ENCODE peak calls at places on chromosomes 5 and 9, in nine cellular contexts. K is substantia nigra; B is fibroblast of lung; Z is CD4-positive, CD25-positive, alpha-beta regulatory T cell; P is hepatocyte; X is H9; F is ascending aorta; W is A549; O is IMR-90. Q is an unnamed sample.

GRCh38 chr9:127458921-127459320 is 7.6 kb downstream of the LRSAM1 start:
- DNase-seq in X (no peak), B (no peak), Z (no peak), K (no peak), W (no peak), F (no peak), P (no peak), O (no peak), Q (no peak)

GRCh38 chr5:115586525-115587146 is 15.6 kb downstream of the TICAM2 start:
- DNase-seq in B (peak; percentile 71), Z (peak; percentile 23), W (peak; percentile 14), F (no peak), P (peak; percentile 38), X (no peak), K (no peak), O (peak; percentile 54), Q (no peak)

GRCh38 chr5:106876298-106876622 is 794.5 kb downstream of the EFNA5 start:
- DNase-seq in W (no peak), P (no peak), F (no peak), K (no peak), X (no peak), O (no peak), B (no peak), Z (no peak), Q (no peak)

GRCh38 chr5:146111409-146111808 is 6.0 kb upstream of the PLAC8L1 start:
- DNase-seq in X (no peak), P (no peak), W (no peak), Z (no peak), K (no peak), O (no peak), B (no peak), F (no peak), Q (no peak)

GRCh38 chr9:22037954-22038690 is 29.0 kb upstream of the CDKN2B start:
- DNase-seq in X (no peak), P (no peak), F (no peak), K (no peak), O (peak; percentile 47), W (no peak), B (peak; percentile 86), Z (peak; percentile 60), Q (no peak)

GRCh38 chr9:6667633-6668280 is 22.2 kb upstream of the GLDC start:
- DNase-seq in B (peak; percentile 54), K (no peak), F (no peak), X (no peak), P (peak; percentile 56), W (peak; percentile 73), O (peak; percentile 44), Z (peak; percentile 22), Q (no peak)

GRCh38 chr5:37272564-37272963 is 23.4 kb upstream of the CPLANE1 start:
- DNase-seq in X (no peak), P (peak; percentile 57), W (peak; percentile 41), Z (no peak), B (no peak), K (no peak), O (peak; percentile 2), F (no peak), Q (peak; percentile 22)

GRCh38 chr5:77322406-77322805 is 111.9 kb downstream of the PDE8B start:
- DNase-seq in P (no peak), O (no peak), F (no peak), X (peak; percentile 58), W (no peak), Z (no peak), B (no peak), K (no peak), Q (no peak)

GRCh38 chr5:141650851-141651727 is at the start of gene FCHSD1:
- DNase-seq in Z (peak; percentile 85), K (peak; percentile 82), W (peak; percentile 98), B (peak; percentile 76), F (peak; percentile 64), P (peak; percentile 93), X (peak; percentile 96), O (peak; percentile 75), Q (no peak)

GRCh38 chr9:69758001-69758730 is 1.6 kb downstream of the PTAR1 start:
- DNase-seq in W (no peak), K (no peak), O (peak; percentile 46), F (no peak), P (no peak), B (peak; percentile 51), Z (peak; percentile 31), X (no peak), Q (no peak)

GRCh38 chr5:27962201-27962600 is 923.8 kb upstream of the CDH9 start:
- DNase-seq in F (no peak), O (no peak), K (no peak), Z (no peak), P (no peak), X (no peak), W (no peak), B (no peak), Q (no peak)

GRCh38 chr9:134863306-134863902 is 17.2 kb upstream of the FCN2 start:
- DNase-seq in B (no peak), F (no peak), Z (no peak), X (peak; percentile 7), K (no peak), O (no peak), W (no peak), P (no peak), Q (no peak)

GRCh38 chr9:93329632-93330286 is 121.7 kb upstream of the FAM120A start:
- DNase-seq in O (no peak), K (no peak), X (no peak), Z (no peak), W (no peak), P (no peak), B (no peak), F (no peak), Q (no peak)

DNA sequence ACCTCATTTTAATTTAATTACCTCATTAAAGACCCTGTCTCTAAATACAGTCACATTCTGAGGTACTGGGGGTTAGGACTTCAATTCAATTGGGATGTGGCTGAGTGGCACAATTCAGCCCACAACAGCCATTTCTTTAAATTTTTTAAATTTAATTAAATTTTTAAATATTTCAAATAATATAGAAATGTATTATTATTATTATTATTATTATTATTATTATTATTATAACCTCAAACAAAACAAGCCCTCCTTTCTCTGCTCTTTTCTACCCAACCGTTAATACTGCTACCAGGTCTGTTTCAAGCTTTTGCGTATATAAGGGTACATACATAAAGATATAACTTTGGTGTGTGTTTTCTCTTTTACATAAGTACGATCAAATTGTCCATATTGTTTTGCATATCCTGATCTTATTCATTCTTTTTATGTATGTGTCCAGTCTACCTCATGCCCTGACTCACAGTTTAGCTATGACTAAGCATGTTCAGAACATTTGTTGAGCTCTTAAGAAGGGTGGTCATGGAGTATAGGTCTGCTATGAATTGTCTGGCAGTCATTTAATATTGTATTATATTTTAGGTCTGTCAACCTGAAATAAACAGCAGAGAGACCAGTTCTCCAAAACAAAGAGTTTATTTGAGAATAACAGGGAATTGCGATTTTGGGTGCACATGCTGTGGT is 16.1 kb upstream of the RAB14 start:
- DNase-seq in B (no peak), P (no peak), O (peak; percentile 83), Z (peak; percentile 42), F (no peak), X (no peak), W (no peak), K (no peak), Q (peak; percentile 50)
- H3K27ac ChIP-seq in B (no peak overlapping the region), P (no peak overlapping the region), O (no peak overlapping the region), Z (no peak overlapping the region), F (no peak overlapping the region), X (no peak overlapping the region), W (no peak overlapping the region), K (no peak overlapping the region), Q (no peak overlapping the region)

DNA sequence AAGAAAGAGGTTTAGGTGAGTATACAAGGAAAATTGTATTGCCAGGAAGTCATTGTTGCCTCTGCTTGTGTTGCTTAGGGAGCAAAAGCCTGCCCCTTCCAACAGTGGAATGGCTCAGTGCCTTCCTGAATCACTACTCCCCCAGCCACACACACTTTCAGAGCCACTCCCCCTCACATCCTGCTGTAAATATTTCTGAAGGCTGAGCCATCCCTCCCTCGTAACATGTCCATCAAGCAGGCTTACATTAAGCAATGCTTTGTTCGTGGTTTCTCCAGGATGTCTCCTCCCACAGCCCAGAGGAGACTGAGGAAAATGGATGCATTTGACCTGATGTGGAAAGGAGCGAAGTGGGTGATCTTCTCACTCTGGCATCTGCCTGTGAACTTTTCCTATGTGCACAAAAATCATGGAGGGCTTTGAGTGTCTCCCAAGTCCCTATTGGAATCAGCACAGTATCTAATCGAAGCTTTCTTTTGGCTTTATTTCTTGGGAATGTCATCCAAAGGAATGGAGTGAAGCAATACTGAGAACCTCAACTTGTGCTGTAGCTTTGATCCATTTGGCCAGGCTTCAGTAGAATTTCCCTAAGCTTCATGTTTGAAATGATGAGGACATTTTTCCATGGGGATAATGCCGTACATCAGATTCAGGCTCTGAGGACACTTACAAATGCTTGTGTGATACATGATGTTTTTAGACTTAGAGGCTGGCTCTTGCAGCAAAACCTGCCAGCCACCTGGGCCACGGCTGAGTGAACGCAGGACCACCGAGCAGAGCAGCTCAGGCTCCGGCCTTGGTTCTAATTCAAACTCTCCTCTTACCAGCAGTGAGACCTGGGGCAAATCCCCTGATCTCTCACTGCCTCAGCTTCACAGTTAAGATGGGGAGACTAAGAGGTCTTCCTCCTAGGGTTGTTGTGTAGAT is 389.2 kb downstream of the ENC1 start:
- DNase-seq in O (peak; percentile 96), F (no peak), W (no peak), B (peak; percentile 86), X (no peak), Z (no peak), P (peak; percentile 84), K (no peak), Q (peak; percentile 100)
- H3K27ac ChIP-seq in O (peak overlapping the region; percentile 6), F (no peak overlapping the region), W (peak overlapping the region; percentile 31), B (peak overlapping the region; percentile 59), X (no peak overlapping the region), Z (no peak overlapping the region), P (peak overlapping the region; percentile 87), K (no peak overlapping the region), Q (peak overlapping the region; percentile 89)

GRCh38 chr9:5586391-5586802 is 42.5 kb upstream of the RIC1 start:
- DNase-seq in P (no peak), B (peak; percentile 45), X (no peak), W (no peak), F (no peak), O (peak; percentile 79), K (no peak), Z (peak; percentile 57), Q (no peak)
- H3K27ac ChIP-seq in P (no peak overlapping the region), B (peak overlapping the region; percentile 62), X (no peak overlapping the region), W (no peak overlapping the region), F (no peak overlapping the region), O (peak overlapping the region; percentile 88), K (no peak overlapping the region), Z (no peak overlapping the region), Q (peak overlapping the region; percentile 80)

GRCh38 chr9:111917980-111918379 is 21.4 kb downstream of the UGCG start:
- DNase-seq in K (no peak), W (no peak), P (no peak), O (no peak), F (no peak), Z (no peak), X (no peak), B (no peak), Q (no peak)

GRCh38 chr9:111917201-111917600 is 20.6 kb downstream of the UGCG start:
- DNase-seq in K (no peak), P (no peak), W (no peak), Z (no peak), B (no peak), F (no peak), O (no peak), X (no peak), Q (no peak)

GRCh38 chr9:111919875-111920274 is 23.3 kb downstream of the UGCG start:
- DNase-seq in O (no peak), F (no peak), B (no peak), P (no peak), K (no peak), Z (no peak), X (no peak), W (no peak), Q (no peak)

GRCh38 chr9:111922324-111923013 is 25.9 kb downstream of the UGCG start:
- DNase-seq in F (no peak), X (no peak), B (no peak), O (no peak), W (no peak), Z (no peak), K (no peak), P (no peak), Q (no peak)

GRCh38 chr9:111920531-111920930 is 23.9 kb downstream of the UGCG start:
- DNase-seq in W (no peak), K (no peak), P (no peak), O (no peak), F (no peak), X (no peak), Z (no peak), B (no peak), Q (no peak)
- H3K27ac ChIP-seq in W (no peak overlapping the region), K (no peak overlapping the region), P (no peak overlapping the region), O (no peak overlapping the region), F (no peak overlapping the region), X (no peak overlapping the region), Z (no peak overlapping the region), B (no peak overlapping the region), Q (no peak overlapping the region)